ENCODE peak calls at places on chromosome 10, in five cellular contexts. G is hypothalamus, U is AG08396, R is HT1080, Q is EL. H is an unnamed sample.

GRCh38 chr10:84238909-84239308 is 2.4 kb downstream of the LRIT1 start:
- DNase-seq in G (no peak), U (peak), R (no peak), Q (no peak), H (no peak)

GRCh38 chr10:119205926-119206602 is 1.3 kb upstream of the GRK5 start:
- DNase-seq in G (no peak), U (no peak), R (peak), Q (peak), H (no peak)

GRCh38 chr10:43574035-43574892 is at the start of gene ZNF239:
- DNase-seq in G (peak), U (peak), R (peak), Q (peak), H (peak)

GRCh38 chr10:30803901-30804322 is 174.4 kb upstream of the LYZL2 start:
- DNase-seq in G (no peak), U (peak), R (no peak), Q (peak), H (peak)

GRCh38 chr10:132243141-132243540 is 56.4 kb downstream of the DPYSL4 start:
- DNase-seq in G (no peak), U (no peak), R (no peak), Q (no peak), H (no peak)

GRCh38 chr10:3265081-3265480 is 92.5 kb upstream of the PITRM1 start:
- DNase-seq in G (no peak), U (peak), R (no peak), Q (peak), H (no peak)

GRCh38 chr10:46305430-46305808 is 18.6 kb downstream of the ANTXRL start:
- DNase-seq in G (no peak), U (no peak), R (no peak), Q (no peak), H (no peak)

GRCh38 chr10:6056411-6057135 is 5.6 kb downstream of the IL2RA start:
- DNase-seq in G (no peak), U (no peak), R (no peak), Q (no peak), H (no peak)

GRCh38 chr10:44975487-44976331 is 2.9 kb downstream of the DEPP1 start:
- DNase-seq in G (no peak), U (peak), R (peak), Q (peak), H (no peak)

GRCh38 chr10:71972746-71973695 is 8.8 kb downstream of the CHST3 start:
- DNase-seq in G (no peak), U (no peak), R (no peak), Q (peak), H (no peak)

GRCh38 chr10:31152421-31153133 is 120.9 kb upstream of the ZNF438 start:
- DNase-seq in G (no peak), U (no peak), R (no peak), Q (no peak), H (no peak)

GRCh38 chr10:84329094-84329611 is 764 bp downstream of the CCSER2 start:
- DNase-seq in G (no peak), U (peak), R (peak), Q (peak), H (no peak)

GRCh38 chr10:124073642-124074377 is 19.6 kb downstream of the CHST15 start:
- DNase-seq in G (no peak), U (no peak), R (no peak), Q (no peak), H (no peak)

GRCh38 chr10:112389147-112389822 is 15.4 kb downstream of the ACSL5 start:
- DNase-seq in G (no peak), U (no peak), R (peak), Q (peak), H (peak)

GRCh38 chr10:77533887-77534278 is 103.7 kb downstream of the KCNMA1 start:
- DNase-seq in G (no peak), U (no peak), R (no peak), Q (peak), H (peak)

GRCh38 chr10:96496281-96496925 is 17.3 kb downstream of the TLL2 start:
- DNase-seq in G (no peak), U (peak), R (no peak), Q (no peak), H (peak)

GRCh38 chr10:46538723-46539426 is 17.6 kb downstream of the GPRIN2 start:
- DNase-seq in G (no peak), U (no peak), R (no peak), Q (no peak), H (no peak)

GRCh38 chr10:70722820-70723424 is 50.6 kb downstream of the ADAMTS14 start:
- DNase-seq in G (no peak), U (peak), R (peak), Q (peak), H (peak)

GRCh38 chr10:111338798-111339197 is 262.0 kb downstream of the ADRA2A start:
- DNase-seq in G (no peak), U (no peak), R (no peak), Q (no peak), H (no peak)

GRCh38 chr10:57303567-57303966 is 942.5 kb upstream of the ZWINT start:
- DNase-seq in G (no peak), U (no peak), R (no peak), Q (no peak), H (no peak)

GRCh38 chr10:87798082-87798481 is 19.9 kb downstream of the ATAD1 start:
- DNase-seq in G (no peak), U (no peak), R (no peak), Q (no peak), H (no peak)

GRCh38 chr10:116948530-116948870 is 56.5 kb downstream of the SHTN1 start:
- DNase-seq in G (no peak), U (no peak), R (no peak), Q (no peak), H (no peak)

GRCh38 chr10:68550747-68551411 is 9.3 kb upstream of the TET1 start:
- DNase-seq in G (no peak), U (peak), R (peak), Q (peak), H (peak)

GRCh38 chr10:97280783-97281182 is 11.7 kb downstream of the ARHGAP19 start:
- DNase-seq in G (no peak), U (no peak), R (no peak), Q (no peak), H (no peak)

GRCh38 chr10:361203-362135 is 226.2 kb downstream of the ZMYND11 start:
- DNase-seq in G (no peak), U (no peak), R (no peak), Q (no peak), H (no peak)

GRCh38 chr10:52280051-52280450 is 34.0 kb upstream of the DKK1 start:
- DNase-seq in G (no peak), U (no peak), R (no peak), Q (no peak), H (no peak)

GRCh38 chr10:12719365-12719764 is 282.1 kb downstream of the CCDC3 start:
- DNase-seq in G (no peak), U (no peak), R (peak), Q (peak), H (peak)

GRCh38 chr10:30784896-30785605 is 155.5 kb upstream of the LYZL2 start:
- DNase-seq in G (peak), U (peak), R (no peak), Q (peak), H (peak)

GRCh38 chr10:104557966-104558365 is 83.1 kb upstream of the SORCS3 start:
- DNase-seq in G (no peak), U (no peak), R (no peak), Q (no peak), H (no peak)

GRCh38 chr10:132977807-132978206 is 35.4 kb upstream of the CFAP46 start:
- DNase-seq in G (no peak), U (no peak), R (no peak), Q (no peak), H (no peak)

GRCh38 chr10:107157071-107157470 is 7.4 kb downstream of the SORCS1 start:
- DNase-seq in G (no peak), U (no peak), R (no peak), Q (no peak), H (no peak)

GRCh38 chr10:127909716-127910463 is 3.0 kb downstream of the PTPRE start:
- DNase-seq in G (no peak), U (no peak), R (no peak), Q (no peak), H (no peak)

GRCh38 chr10:84548869-84549268 is 220.5 kb downstream of the CCSER2 start:
- DNase-seq in G (no peak), U (no peak), R (peak), Q (peak), H (no peak)

GRCh38 chr10:72525689-72526088 is 100.2 kb downstream of the MICU1 start:
- DNase-seq in G (no peak), U (no peak), R (no peak), Q (no peak), H (no peak)

GRCh38 chr10:72661436-72661835 is 30.5 kb upstream of the MCU start:
- DNase-seq in G (no peak), U (no peak), R (no peak), Q (no peak), H (no peak)

GRCh38 chr10:131249238-131249956 is 62.1 kb downstream of the TCERG1L start:
- DNase-seq in G (no peak), U (no peak), R (no peak), Q (no peak), H (no peak)

H was measured in foreskin fibroblast.